ENCODE peak calls at places on chromosomes 11 and 22, in ten cellular contexts. Z is HCT116, X is psoas muscle, L is osteoblast, U is sigmoid colon, W is hepatocyte, C is fibroblast of lung, K is cardiac muscle cell, B is thoracic aorta, I is K562. Q is an unnamed sample.

GRCh38 chr11:94120946-94121345 is 7.7 kb upstream of the PANX1 start:
- DNase-seq in Z (no peak), X (no peak), L (no peak), U (no peak), W (no peak), C (peak; percentile 90), K (no peak), B (no peak), I (no peak), Q (no peak)

GRCh38 chr11:67317365-67318238 is 14.3 kb downstream of the SSH3 start:
- DNase-seq in Z (peak; percentile 90), X (peak; percentile 98), L (peak; percentile 99), U (peak; percentile 97), W (peak; percentile 98), C (peak; percentile 84), K (peak; percentile 99), B (peak; percentile 85), I (peak; percentile 99), Q (peak; percentile 99)

GRCh38 chr11:128473631-128474030 is 113.7 kb downstream of the ETS1 start:
- DNase-seq in Z (no peak), X (no peak), L (no peak), U (no peak), W (no peak), C (no peak), K (no peak), B (no peak), I (no peak), Q (no peak)

GRCh38 chr22:35921777-35922176 is 106.8 kb downstream of the RBFOX2 start:
- DNase-seq in Z (peak; percentile 76), X (peak; percentile 58), L (peak; percentile 19), U (peak; percentile 90), W (peak; percentile 87), C (peak; percentile 87), K (peak; percentile 81), B (peak; percentile 30), I (peak; percentile 39), Q (peak; percentile 76)

GRCh38 chr11:1353383-1354124 is 36.2 kb upstream of the BRSK2 start:
- DNase-seq in Z (no peak), X (peak; percentile 41), L (no peak), U (peak; percentile 50), W (no peak), C (no peak), K (no peak), B (no peak), I (no peak), Q (no peak)

GRCh38 chr11:30326911-30327310 is 4.0 kb downstream of the ARL14EP start:
- DNase-seq in Z (no peak), X (no peak), L (peak; percentile 38), U (no peak), W (no peak), C (no peak), K (no peak), B (no peak), I (no peak), Q (no peak)

GRCh38 chr11:58900479-58901420 is 38.5 kb upstream of the GLYATL1 start:
- DNase-seq in Z (peak; percentile 80), X (peak; percentile 78), L (peak; percentile 92), U (no peak), W (peak; percentile 87), C (peak; percentile 78), K (peak; percentile 85), B (no peak), I (peak; percentile 81), Q (peak; percentile 90)

GRCh38 chr22:30872282-30873041 is 96.1 kb downstream of the MORC2 start:
- DNase-seq in Z (no peak), X (no peak), L (peak; percentile 53), U (peak; percentile 42), W (no peak), C (no peak), K (no peak), B (no peak), I (peak; percentile 37), Q (no peak)

GRCh38 chr11:35935390-35935789 is 8.5 kb upstream of the LDLRAD3 start:
- DNase-seq in Z (no peak), X (no peak), L (no peak), U (no peak), W (no peak), C (no peak), K (no peak), B (no peak), I (no peak), Q (no peak)

GRCh38 chr22:24060375-24060788 is 49.3 kb downstream of the CABIN1 start:
- DNase-seq in Z (no peak), X (no peak), L (peak; percentile 99), U (no peak), W (no peak), C (peak; percentile 94), K (no peak), B (peak; percentile 45), I (no peak), Q (no peak)

GRCh38 chr22:35484651-35485372 is 55.8 kb upstream of the RASD2 start:
- DNase-seq in Z (no peak), X (no peak), L (peak; percentile 87), U (no peak), W (no peak), C (peak; percentile 72), K (no peak), B (no peak), I (no peak), Q (no peak)

GRCh38 chr11:61256710-61257482 is 15.9 kb downstream of the PGA5 start:
- DNase-seq in Z (no peak), X (no peak), L (peak; percentile 82), U (no peak), W (no peak), C (no peak), K (no peak), B (no peak), I (no peak), Q (no peak)

GRCh38 chr22:50675553-50676199 is 3.1 kb downstream of the SHANK3 start:
- DNase-seq in Z (no peak), X (no peak), L (peak; percentile 83), U (no peak), W (no peak), C (no peak), K (no peak), B (no peak), I (no peak), Q (no peak)

GRCh38 chr11:9726313-9727022 is 62.6 kb downstream of the SWAP70 start:
- DNase-seq in Z (peak; percentile 23), X (no peak), L (peak; percentile 58), U (no peak), W (peak; percentile 21), C (peak; percentile 91), K (no peak), B (no peak), I (no peak), Q (no peak)

GRCh38 chr11:2689551-2690260 is 10.1 kb downstream of the KCNQ1OT1 start:
- DNase-seq in Z (no peak), X (peak; percentile 43), L (peak; percentile 37), U (peak; percentile 40), W (no peak), C (no peak), K (no peak), B (no peak), I (no peak), Q (no peak)
- H3K4me1 ChIP-seq in Z (no peaks in the 10 kb centered on the region), X (peaks cover 18% of the 10 kb centered on the region), L (peaks cover 7% of the 10 kb centered on the region), U (no peaks in the 10 kb centered on the region), W (peaks cover 70% of the 10 kb centered on the region), C (no peaks in the 10 kb centered on the region), K (peaks cover 58% of the 10 kb centered on the region), B (peaks cover 19% of the 10 kb centered on the region), I (peaks cover 11% of the 10 kb centered on the region), Q (no peaks in the 10 kb centered on the region)

GRCh38 chr22:37561209-37562048 is 1.1 kb downstream of the CDC42EP1 start:
- DNase-seq in Z (peak; percentile 73), X (peak; percentile 93), L (peak; percentile 99), U (peak; percentile 97), W (peak; percentile 95), C (peak; percentile 84), K (peak; percentile 87), B (peak; percentile 84), I (peak; percentile 89), Q (peak; percentile 99)
- TF ChIP-seq CTCF in Z (peak; percentile 80), X (peak; percentile 59), L (peak; percentile 86), U (peak; percentile 72), W (peak; percentile 89), C (peak; percentile 78), K (peak; percentile 84), B (peak; percentile 80), I (peak; percentile 84), Q (peak; percentile 76)

GRCh38 chr11:73498343-73498742 is 99.6 kb downstream of the FAM168A start:
- DNase-seq in Z (no peak), X (no peak), L (no peak), U (no peak), W (no peak), C (no peak), K (no peak), B (no peak), I (no peak), Q (no peak)
- H3K9me3 ChIP-seq in Z (no peaks in the 10 kb centered on the region), X (peaks cover 3% of the 10 kb centered on the region), L (no peaks in the 10 kb centered on the region), U (no peaks in the 10 kb centered on the region), W (no peaks in the 10 kb centered on the region), C (no peaks in the 10 kb centered on the region), K (no peaks in the 10 kb centered on the region), B (no peaks in the 10 kb centered on the region), I (no peaks in the 10 kb centered on the region), Q (no peaks in the 10 kb centered on the region)

DNA sequence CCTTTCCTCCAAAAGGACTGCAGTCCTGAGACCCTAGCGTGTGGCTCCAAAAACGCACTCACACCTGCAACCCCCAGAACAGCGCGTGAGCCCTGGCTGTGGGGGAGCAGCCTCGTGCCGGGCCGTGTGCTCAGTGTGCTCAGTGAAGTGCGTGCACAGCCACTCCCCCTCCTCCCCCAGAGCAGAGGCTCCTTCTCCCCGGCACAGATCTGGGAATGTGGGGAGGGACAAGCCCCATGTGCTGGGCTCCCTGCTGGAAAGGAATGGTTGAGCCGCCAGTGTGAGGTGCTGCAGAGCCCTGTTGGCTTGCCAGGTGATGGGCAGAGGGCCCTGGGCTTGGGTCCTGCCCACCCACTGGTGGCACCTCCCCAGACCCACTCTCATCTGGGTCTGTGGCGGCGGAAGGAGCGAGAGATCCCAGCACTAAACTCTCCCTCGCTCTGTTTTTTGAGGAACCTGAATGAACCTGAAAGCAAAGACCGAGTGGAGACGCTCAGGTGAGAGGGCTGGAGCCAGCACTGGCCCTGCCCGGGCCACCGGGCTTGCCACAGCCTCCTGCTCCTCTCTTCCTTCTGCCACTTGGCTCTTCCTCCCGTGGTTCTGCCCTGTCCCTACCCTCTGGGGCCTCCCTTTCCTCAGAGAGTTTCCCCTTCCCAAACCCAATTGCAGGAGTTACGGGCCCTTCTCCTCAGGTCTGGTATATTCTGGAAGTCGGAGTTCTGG is 9.0 kb downstream of the RCOR2 start:
- DNase-seq in Z (no peak), X (no peak), L (peak; percentile 88), U (no peak), W (no peak), C (no peak), K (peak; percentile 23), B (no peak), I (peak; percentile 13), Q (no peak)
- H3K4me1 ChIP-seq in Z (no peaks in the 10 kb centered on the region), X (no peaks in the 10 kb centered on the region), L (no peaks in the 10 kb centered on the region), U (no peaks in the 10 kb centered on the region), W (peaks cover 14% of the 10 kb centered on the region), C (peaks cover 3% of the 10 kb centered on the region), K (peaks cover 39% of the 10 kb centered on the region), B (peaks cover 44% of the 10 kb centered on the region), I (peaks cover 36% of the 10 kb centered on the region), Q (no peaks in the 10 kb centered on the region)

Q was measured in colonic mucosa.